ENCODE peak calls at places on chromosomes 7 and 10, in seven cellular contexts. Z, R, Y, C, E, K and J are unnamed samples.

GRCh38 chr7:33850768-33851167 is 54.6 kb upstream of the BMPER start:
- DNase-seq in Z (no peak), R (no peak), Y (no peak), C (no peak), E (no peak), K (no peak), J (no peak)

GRCh38 chr10:48634984-48635557 is 30.2 kb upstream of the ARHGAP22 start:
- DNase-seq in Z (no peak), R (no peak), Y (no peak), C (no peak), E (no peak), K (no peak), J (peak; percentile 10)

GRCh38 chr7:66306243-66306642 is 101.1 kb downstream of the TPST1 start:
- DNase-seq in Z (no peak), R (no peak), Y (no peak), C (peak; percentile 15), E (no peak), K (no peak), J (peak; percentile 60)

GRCh38 chr10:19970707-19971106 is 154.5 kb downstream of the PLXDC2 start:
- DNase-seq in Z (no peak), R (no peak), Y (no peak), C (no peak), E (no peak), K (no peak), J (no peak)

GRCh38 chr10:3835770-3836169 is 50.8 kb upstream of the KLF6 start:
- DNase-seq in Z (no peak), R (peak; percentile 47), Y (no peak), C (no peak), E (peak; percentile 39), K (no peak), J (no peak)

GRCh38 chr7:108660465-108660864 is 90.8 kb downstream of the DNAJB9 start:
- DNase-seq in Z (no peak), R (peak; percentile 4), Y (peak; percentile 29), C (peak; percentile 4), E (no peak), K (no peak), J (peak; percentile 4)

GRCh38 chr10:69495666-69496065 is 44.4 kb downstream of the TSPAN15 start:
- DNase-seq in Z (no peak), R (no peak), Y (no peak), C (no peak), E (no peak), K (no peak), J (no peak)

GRCh38 chr10:13831711-13832110 is 244.9 kb downstream of the PRPF18 start:
- DNase-seq in Z (no peak), R (no peak), Y (no peak), C (no peak), E (peak; percentile 33), K (no peak), J (no peak)

GRCh38 chr7:92517626-92518025 is 10.7 kb downstream of the PEX1 start:
- DNase-seq in Z (no peak), R (no peak), Y (no peak), C (peak; percentile 64), E (no peak), K (no peak), J (peak; percentile 24)

GRCh38 chr10:5033061-5033770 is 29.6 kb upstream of the AKR1C2 start:
- DNase-seq in Z (no peak), R (no peak), Y (no peak), C (peak; percentile 85), E (no peak), K (no peak), J (peak; percentile 65)

GRCh38 chr10:124632064-124632531 is 112.1 kb downstream of the FAM53B start:
- DNase-seq in Z (peak; percentile 58), R (peak; percentile 53), Y (no peak), C (no peak), E (no peak), K (no peak), J (no peak)

GRCh38 chr10:61140765-61141392 is 196.9 kb upstream of the RHOBTB1 start:
- DNase-seq in Z (no peak), R (peak; percentile 38), Y (peak; percentile 69), C (peak; percentile 77), E (peak; percentile 86), K (no peak), J (peak; percentile 62)

GRCh38 chr10:99325261-99325660 is 3.9 kb upstream of the CNNM1 start:
- DNase-seq in Z (no peak), R (no peak), Y (no peak), C (no peak), E (no peak), K (no peak), J (peak; percentile 55)